ENCODE peak calls at places on chromosome 21, in four cellular contexts. One of them, this sample, is unnamed.

GRCh38 chr21:35616090-35616489 is 444.2 kb downstream of the SETD4 start:
- DNase-seq in WTC11: no peak
- DNase-seq in K562: no peak
- DNase-seq in HepG2: no peak
- DNase-seq in this sample: peak; percentile 1

GRCh38 chr21:15088483-15088882 is 23.7 kb upstream of the NRIP1 start:
- DNase-seq in K562: no peak
- DNase-seq in HepG2: no peak
- DNase-seq in WTC11: no peak
- DNase-seq in this sample: no peak

GRCh38 chr21:26070822-26071425 is 99.6 kb downstream of the APP start:
- DNase-seq in HepG2: no peak
- DNase-seq in K562: no peak
- DNase-seq in WTC11: no peak
- DNase-seq in this sample: peak; percentile 7

GRCh38 chr21:33360871-33361602 is 36.3 kb downstream of the IFNAR1 start:
- DNase-seq in WTC11: peak; percentile 94
- DNase-seq in K562: peak; percentile 89
- DNase-seq in HepG2: peak; percentile 50
- DNase-seq in this sample: peak; percentile 70

GRCh38 chr21:32413697-32414578 is 1.4 kb downstream of the EVA1C start:
- DNase-seq in K562: no peak
- DNase-seq in HepG2: no peak
- DNase-seq in WTC11: no peak
- DNase-seq in this sample: no peak

GRCh38 chr21:34889287-34889536 is 159.9 kb downstream of the RUNX1 start:
- DNase-seq in K562: peak; percentile 70
- DNase-seq in WTC11: peak; percentile 37
- DNase-seq in HepG2: peak; percentile 9
- DNase-seq in this sample: peak; percentile 66

GRCh38 chr21:32544697-32545096 is 40.6 kb downstream of the TCP10L start:
- DNase-seq in K562: no peak
- DNase-seq in WTC11: no peak
- DNase-seq in HepG2: no peak
- DNase-seq in this sample: no peak

GRCh38 chr21:41810597-41810932 is 43.7 kb upstream of the RIPK4 start:
- DNase-seq in HepG2: no peak
- DNase-seq in K562: no peak
- DNase-seq in WTC11: no peak
- DNase-seq in this sample: no peak

GRCh38 chr21:31257265-31257664 is 86.8 kb downstream of the TIAM1 start:
- DNase-seq in WTC11: no peak
- DNase-seq in HepG2: no peak
- DNase-seq in K562: no peak
- DNase-seq in this sample: no peak

GRCh38 chr21:40531016-40531415 is 315.9 kb downstream of the DSCAM start:
- DNase-seq in HepG2: no peak
- DNase-seq in WTC11: no peak
- DNase-seq in K562: no peak
- DNase-seq in this sample: no peak

GRCh38 chr21:34520769-34521508 is 8.9 kb upstream of the KCNE1 start:
- DNase-seq in K562: no peak
- DNase-seq in HepG2: no peak
- DNase-seq in WTC11: no peak
- DNase-seq in this sample: no peak

GRCh38 chr21:27047331-27048314 is 80.7 kb upstream of the ADAMTS5 start:
- DNase-seq in WTC11: no peak
- DNase-seq in HepG2: no peak
- DNase-seq in K562: no peak
- DNase-seq in this sample: no peak

GRCh38 chr21:26883768-26884167 is 38.6 kb upstream of the ADAMTS1 start:
- DNase-seq in WTC11: no peak
- DNase-seq in K562: no peak
- DNase-seq in HepG2: no peak
- DNase-seq in this sample: no peak

GRCh38 chr21:40681164-40681859 is 165.6 kb downstream of the DSCAM start:
- DNase-seq in K562: no peak
- DNase-seq in HepG2: no peak
- DNase-seq in WTC11: no peak
- DNase-seq in this sample: no peak

GRCh38 chr21:26140185-26140584 is 30.4 kb downstream of the APP start:
- DNase-seq in HepG2: peak; percentile 50
- DNase-seq in WTC11: no peak
- DNase-seq in K562: peak; percentile 2
- DNase-seq in this sample: peak; percentile 93

GRCh38 chr21:29538115-29538514 is 239.4 kb downstream of the BACH1 start:
- DNase-seq in WTC11: no peak
- DNase-seq in HepG2: no peak
- DNase-seq in K562: no peak
- DNase-seq in this sample: no peak

GRCh38 chr21:42997053-42997452 is 22.7 kb downstream of the PKNOX1 start:
- DNase-seq in HepG2: no peak
- DNase-seq in WTC11: no peak
- DNase-seq in K562: no peak
- DNase-seq in this sample: no peak

GRCh38 chr21:33455858-33456446 is 23.8 kb downstream of the TMEM50B start:
- DNase-seq in K562: no peak
- DNase-seq in HepG2: no peak
- DNase-seq in WTC11: no peak
- DNase-seq in this sample: no peak

GRCh38 chr21:42572906-42573495 is 59.3 kb downstream of the SLC37A1 start:
- DNase-seq in HepG2: no peak
- DNase-seq in K562: no peak
- DNase-seq in WTC11: peak; percentile 4
- DNase-seq in this sample: no peak

GRCh38 chr21:29832217-29832616 is 107.6 kb downstream of the GRIK1 start:
- DNase-seq in HepG2: no peak
- DNase-seq in WTC11: no peak
- DNase-seq in K562: no peak
- DNase-seq in this sample: no peak

GRCh38 chr21:26557106-26557505 is 16.0 kb downstream of the CYYR1 start:
- DNase-seq in K562: no peak
- DNase-seq in WTC11: no peak
- DNase-seq in HepG2: no peak
- DNase-seq in this sample: no peak

GRCh38 chr21:22536511-22536910 is 1538.3 kb downstream of the NCAM2 start:
- DNase-seq in WTC11: no peak
- DNase-seq in HepG2: no peak
- DNase-seq in K562: peak; percentile 1
- DNase-seq in this sample: peak; percentile 0

GRCh38 chr21:35254006-35254751 is 205.1 kb upstream of the RUNX1 start:
- DNase-seq in WTC11: no peak
- DNase-seq in HepG2: no peak
- DNase-seq in K562: no peak
- DNase-seq in this sample: no peak

GRCh38 chr21:24290151-24290833 is 1317.0 kb downstream of the MRPL39 start:
- DNase-seq in K562: no peak
- DNase-seq in WTC11: no peak
- DNase-seq in HepG2: no peak
- DNase-seq in this sample: no peak

GRCh38 chr21:43799301-43799840 is 10.0 kb downstream of the RRP1 start:
- DNase-seq in K562: no peak
- DNase-seq in WTC11: no peak
- DNase-seq in HepG2: no peak
- DNase-seq in this sample: no peak

GRCh38 chr21:41769933-41770332 is 3.1 kb upstream of the RIPK4 start:
- DNase-seq in K562: no peak
- DNase-seq in WTC11: no peak
- DNase-seq in HepG2: no peak
- DNase-seq in this sample: no peak

GRCh38 chr21:45154511-45155508 is 80.4 kb downstream of the ADARB1 start:
- DNase-seq in HepG2: no peak
- DNase-seq in WTC11: no peak
- DNase-seq in K562: peak; percentile 22
- DNase-seq in this sample: peak; percentile 18
- TF ChIP-seq HMGXB4 in HepG2: no peak
- TF ChIP-seq HMGXB4 in WTC11: no peak
- TF ChIP-seq HMGXB4 in K562: no peak
- TF ChIP-seq HMGXB4 in this sample: no peak

GRCh38 chr21:46191686-46192575 is 7.7 kb upstream of the SPATC1L start:
- DNase-seq in K562: no peak
- DNase-seq in WTC11: no peak
- DNase-seq in HepG2: no peak
- DNase-seq in this sample: no peak
- TF ChIP-seq HMGXB4 in K562: no peak
- TF ChIP-seq HMGXB4 in WTC11: no peak
- TF ChIP-seq HMGXB4 in HepG2: no peak
- TF ChIP-seq HMGXB4 in this sample: no peak

GRCh38 chr21:38806153-38806941 is 618 bp downstream of the ETS2 start:
- DNase-seq in HepG2: no peak
- DNase-seq in K562: peak; percentile 47
- DNase-seq in WTC11: peak; percentile 47
- DNase-seq in this sample: no peak
- TF ChIP-seq HMGXB4 in HepG2: no peak
- TF ChIP-seq HMGXB4 in K562: no peak
- TF ChIP-seq HMGXB4 in WTC11: peak; percentile 32
- TF ChIP-seq HMGXB4 in this sample: no peak

GRCh38 chr21:36976882-36977651 is 10.6 kb upstream of the HLCS start:
- DNase-seq in K562: peak; percentile 87
- DNase-seq in WTC11: peak; percentile 33
- DNase-seq in HepG2: peak; percentile 87
- DNase-seq in this sample: peak; percentile 84
- TF ChIP-seq HMGXB4 in K562: no peak
- TF ChIP-seq HMGXB4 in WTC11: no peak
- TF ChIP-seq HMGXB4 in HepG2: peak; percentile 76
- TF ChIP-seq HMGXB4 in this sample: no peak

DNA sequence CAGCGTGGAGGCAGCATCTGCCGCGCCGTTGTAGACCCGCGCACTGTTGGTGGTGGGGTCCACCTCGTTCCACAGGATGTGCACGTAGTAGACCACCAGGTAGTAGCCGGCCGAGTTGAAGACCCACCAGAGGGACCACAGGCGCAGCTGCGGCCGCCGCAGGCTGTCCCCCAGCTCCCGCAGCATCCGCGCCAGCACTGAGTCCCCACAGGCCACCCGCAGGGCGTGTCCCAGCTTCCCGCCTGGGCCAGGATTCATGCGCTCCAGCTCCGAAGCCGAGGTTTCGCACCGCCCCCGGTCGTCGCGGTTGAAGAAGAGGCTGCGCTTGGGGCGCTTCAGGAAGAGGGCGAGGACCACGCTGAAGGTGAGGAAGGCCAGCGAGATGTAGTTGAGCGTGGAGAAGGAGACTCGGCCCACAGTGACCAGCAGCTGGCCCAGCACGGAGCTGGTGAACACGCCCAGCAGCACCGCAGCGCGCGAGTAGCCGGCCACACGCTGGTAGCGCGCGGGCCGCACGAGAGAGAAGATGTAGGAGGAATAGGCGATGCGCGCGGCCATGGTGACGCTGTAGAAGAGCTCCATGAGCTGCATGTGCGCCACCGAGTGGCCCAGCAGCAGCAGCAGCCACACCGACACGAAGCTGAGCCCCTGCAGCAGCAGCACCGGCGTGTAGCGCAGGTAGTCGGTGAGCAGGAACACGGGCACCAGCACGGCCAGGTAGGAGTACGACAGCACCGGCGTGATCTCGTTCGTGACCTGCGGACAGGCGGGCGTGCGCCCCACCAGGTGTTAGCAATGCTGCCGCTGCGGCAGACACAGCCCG is 10.6 kb downstream of the SLC19A1 start:
- DNase-seq in HepG2: no peak
- DNase-seq in WTC11: peak; percentile 14
- DNase-seq in K562: no peak
- DNase-seq in this sample: no peak
- TF ChIP-seq HMGXB4 in HepG2: no peak
- TF ChIP-seq HMGXB4 in WTC11: no peak
- TF ChIP-seq HMGXB4 in K562: no peak
- TF ChIP-seq HMGXB4 in this sample: no peak